ENCODE peak calls at places on chromosomes 2 and 18, in ten cellular contexts. M is A549, L is AG09319, R is LNCaP clone FGC, V is GM20000, B is Calu3, U is thyroid gland, Y is fibroblast of lung, J is fibroblast of the aortic adventitia, E is epithelial cell of esophagus. A is an unnamed sample.

GRCh38 chr2:237438082-237438925 is 24.3 kb upstream of the COL6A3 start:
- DNase-seq in M (no peak), L (no peak), R (peak; percentile 19), V (no peak), B (peak; percentile 56), U (peak; percentile 52), Y (peak; percentile 35), J (no peak), E (peak; percentile 55), A (no peak)

GRCh38 chr2:168749264-168749663 is 53.2 kb upstream of the NOSTRIN start:
- DNase-seq in M (no peak), L (no peak), R (no peak), V (no peak), B (no peak), U (no peak), Y (no peak), J (no peak), E (no peak), A (no peak)

GRCh38 chr18:48621815-48622555 is 83.2 kb downstream of the CTIF start:
- DNase-seq in M (no peak), L (no peak), R (no peak), V (no peak), B (no peak), U (no peak), Y (peak; percentile 66), J (no peak), E (no peak), A (no peak)

GRCh38 chr18:3126457-3127097 is 93.2 kb downstream of the MYOM1 start:
- DNase-seq in M (no peak), L (no peak), R (no peak), V (no peak), B (no peak), U (no peak), Y (no peak), J (no peak), E (peak; percentile 89), A (no peak)

GRCh38 chr2:191410646-191411436 is 165.6 kb downstream of the MYO1B start:
- DNase-seq in M (no peak), L (no peak), R (no peak), V (no peak), B (no peak), U (no peak), Y (peak; percentile 28), J (peak; percentile 41), E (no peak), A (no peak)

GRCh38 chr2:185990861-185991525 is 252.4 kb downstream of the FSIP2 start:
- DNase-seq in M (no peak), L (no peak), R (no peak), V (no peak), B (no peak), U (no peak), Y (peak; percentile 53), J (no peak), E (no peak), A (no peak)

GRCh38 chr2:141878016-141878415 is 252.8 kb downstream of the LRP1B start:
- DNase-seq in M (no peak), L (no peak), R (no peak), V (no peak), B (no peak), U (no peak), Y (peak; percentile 16), J (no peak), E (no peak), A (no peak)

GRCh38 chr2:149169653-149170052 is 131.2 kb downstream of the LYPD6B start:
- DNase-seq in M (no peak), L (no peak), R (peak; percentile 73), V (no peak), B (peak; percentile 78), U (no peak), Y (peak; percentile 10), J (no peak), E (peak; percentile 95), A (no peak)

GRCh38 chr2:202269585-202269984 is 4.0 kb downstream of the NOP58 start:
- DNase-seq in M (no peak), L (no peak), R (no peak), V (no peak), B (no peak), U (no peak), Y (no peak), J (no peak), E (no peak), A (no peak)

GRCh38 chr2:11344956-11345671 is 678 bp upstream of the ROCK2 start:
- DNase-seq in M (peak; percentile 82), L (peak; percentile 50), R (peak; percentile 96), V (no peak), B (peak; percentile 11), U (peak; percentile 36), Y (peak; percentile 61), J (peak; percentile 89), E (peak; percentile 14), A (peak; percentile 51)

GRCh38 chr2:232456296-232457120 is 555 bp downstream of the ALPI start:
- DNase-seq in M (no peak), L (no peak), R (no peak), V (no peak), B (no peak), U (no peak), Y (no peak), J (no peak), E (no peak), A (no peak)

GRCh38 chr18:7908686-7909299 is 341.7 kb downstream of the PTPRM start:
- DNase-seq in M (no peak), L (no peak), R (no peak), V (no peak), B (no peak), U (no peak), Y (no peak), J (no peak), E (peak; percentile 35), A (no peak)

GRCh38 chr2:160687629-160688028 is 194.0 kb upstream of the RBMS1 start:
- DNase-seq in M (no peak), L (no peak), R (no peak), V (no peak), B (no peak), U (no peak), Y (no peak), J (no peak), E (no peak), A (no peak)

GRCh38 chr18:38011446-38011845 is 445.8 kb upstream of the CELF4 start:
- DNase-seq in M (no peak), L (no peak), R (no peak), V (no peak), B (no peak), U (no peak), Y (no peak), J (no peak), E (no peak), A (no peak)

GRCh38 chr2:192333642-192334041 is 138.9 kb upstream of the TMEFF2 start:
- DNase-seq in M (no peak), L (no peak), R (no peak), V (no peak), B (no peak), U (no peak), Y (no peak), J (no peak), E (no peak), A (no peak)

GRCh38 chr2:172098650-172099471 is 3.8 kb downstream of the DLX2 start:
- DNase-seq in M (peak; percentile 77), L (no peak), R (no peak), V (peak; percentile 78), B (peak; percentile 77), U (peak; percentile 39), Y (peak; percentile 76), J (peak; percentile 59), E (peak; percentile 67), A (no peak)

DNA sequence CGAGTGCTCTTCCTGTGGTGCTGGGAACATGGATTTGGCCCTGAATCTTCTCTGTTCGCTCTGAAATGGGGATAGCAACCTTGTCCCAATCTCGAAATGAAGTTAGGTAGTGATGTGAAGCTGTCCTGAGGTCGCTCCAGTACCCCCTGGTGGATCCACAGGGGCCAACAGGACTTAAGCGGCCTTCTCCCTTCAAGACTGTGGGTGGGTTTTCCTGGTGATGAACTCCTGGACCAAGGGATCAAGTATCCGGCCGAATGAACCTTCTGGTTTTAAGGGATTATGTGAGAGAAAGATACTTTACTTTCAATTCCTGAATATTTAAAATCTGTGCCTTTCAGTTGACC is 156.5 kb downstream of the NAPG start:
- DNase-seq in M (peak; percentile 5), L (no peak), R (no peak), V (no peak), B (no peak), U (no peak), Y (no peak), J (no peak), E (no peak), A (no peak)
- TF ChIP-seq CTCF in M (no peak), L (no peak), R (no peak), V (no peak), B (no peak), U (no peak), Y (peak; percentile 2), J (no peak), E (no peak), A (no peak)

GRCh38 chr2:29206941-29207340 is 91.7 kb downstream of the CLIP4 start:
- DNase-seq in M (no peak), L (no peak), R (no peak), V (no peak), B (no peak), U (no peak), Y (no peak), J (no peak), E (no peak), A (no peak)
- TF ChIP-seq CTCF in M (no peak), L (no peak), R (no peak), V (no peak), B (no peak), U (no peak), Y (no peak), J (no peak), E (no peak), A (no peak)

DNA sequence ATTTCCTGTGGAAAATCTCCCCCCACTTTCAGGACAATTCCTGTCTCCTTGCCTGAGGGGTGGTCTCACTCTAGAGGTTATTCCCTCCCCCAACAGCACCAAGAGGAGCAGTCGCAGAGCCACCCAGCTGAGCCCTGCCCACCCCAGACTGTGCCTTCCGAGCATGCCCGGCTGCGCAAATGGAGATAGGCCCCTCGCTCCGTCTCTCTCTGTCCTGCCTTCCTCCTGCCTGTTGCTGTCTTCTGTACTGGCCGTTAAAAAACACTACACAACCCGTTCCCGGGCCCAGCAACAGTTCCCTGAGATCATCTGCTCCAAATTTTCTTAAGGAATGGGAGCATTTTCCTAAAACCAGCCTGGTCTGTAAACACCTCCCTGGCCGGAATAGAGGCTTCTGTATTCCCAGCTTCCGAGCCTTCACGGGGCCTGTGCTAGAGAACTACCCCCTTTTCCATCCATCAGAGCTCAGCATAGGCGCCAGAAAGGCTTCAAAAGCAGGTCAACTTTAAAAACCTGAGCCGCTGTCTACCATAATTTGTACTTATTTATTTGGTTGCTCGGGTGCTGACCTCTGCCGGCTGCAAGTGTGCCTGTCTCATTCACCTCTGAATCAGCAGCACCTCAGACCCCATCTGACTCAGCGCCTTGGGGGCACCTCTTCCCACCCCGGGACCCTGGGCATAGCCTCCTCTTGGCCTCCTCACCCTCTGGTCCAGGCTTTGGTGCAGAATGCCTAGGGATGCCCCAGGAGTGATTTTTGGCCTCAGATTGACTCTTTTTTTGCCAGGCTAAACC is 159.4 kb downstream of the PXDN start:
- DNase-seq in M (no peak), L (no peak), R (no peak), V (no peak), B (no peak), U (no peak), Y (peak; percentile 34), J (no peak), E (no peak), A (no peak)
- TF ChIP-seq CTCF in M (peak; percentile 16), L (no peak), R (no peak), V (no peak), B (no peak), U (no peak), Y (peak; percentile 29), J (peak; percentile 10), E (no peak), A (no peak)

GRCh38 chr2:60880988-60881932 is at the start of gene REL:
- DNase-seq in M (peak; percentile 93), L (peak; percentile 74), R (no peak), V (peak; percentile 94), B (peak; percentile 96), U (peak; percentile 93), Y (peak; percentile 90), J (peak; percentile 88), E (peak; percentile 92), A (peak; percentile 88)
- TF ChIP-seq CTCF in M (no peak), L (peak; percentile 30), R (no peak), V (no peak), B (no peak), U (peak; percentile 11), Y (peak; percentile 29), J (peak; percentile 44), E (peak; percentile 20), A (no peak)